ENCODE peak calls at places on chromosomes 6 and 20, in nine cellular contexts. One of them, this sample, is unnamed.

GRCh38 chr20:46994341-46994740 is 99.7 kb downstream of the EYA2 start:
- DNase-seq in AG08395: no peak
- DNase-seq in BE2C: no peak
- DNase-seq in kidney tubule cell: no peak
- DNase-seq in left lobe of liver: no peak
- DNase-seq in HT-29: no peak
- DNase-seq in activated CD4-positive, alpha-beta T cell treated with anti-CD3 and anti-CD28 coated beads for 1 hour: no peak
- DNase-seq in activated gamma-delta T cell treated with anti-CD3 and anti-CD28 coated beads, Interleukin-2, amount 50 U/mL, for 16 hours: no peak
- DNase-seq in iris pigment epithelial cell: no peak
- DNase-seq in this sample: peak; percentile 75

GRCh38 chr6:150857906-150858365 is 7.6 kb upstream of the MTHFD1L start:
- DNase-seq in AG08395: no peak
- DNase-seq in BE2C: no peak
- DNase-seq in kidney tubule cell: no peak
- DNase-seq in left lobe of liver: no peak
- DNase-seq in HT-29: no peak
- DNase-seq in activated CD4-positive, alpha-beta T cell treated with anti-CD3 and anti-CD28 coated beads for 1 hour: no peak
- DNase-seq in activated gamma-delta T cell treated with anti-CD3 and anti-CD28 coated beads, Interleukin-2, amount 50 U/mL, for 16 hours: no peak
- DNase-seq in iris pigment epithelial cell: no peak
- DNase-seq in this sample: no peak

GRCh38 chr6:108693406-108694154 is 132.9 kb downstream of the FOXO3 start:
- DNase-seq in AG08395: no peak
- DNase-seq in BE2C: no peak
- DNase-seq in kidney tubule cell: no peak
- DNase-seq in left lobe of liver: no peak
- DNase-seq in HT-29: no peak
- DNase-seq in activated CD4-positive, alpha-beta T cell treated with anti-CD3 and anti-CD28 coated beads for 1 hour: no peak
- DNase-seq in activated gamma-delta T cell treated with anti-CD3 and anti-CD28 coated beads, Interleukin-2, amount 50 U/mL, for 16 hours: no peak
- DNase-seq in iris pigment epithelial cell: no peak
- DNase-seq in this sample: no peak

GRCh38 chr6:79307321-79308036 is 73.0 kb upstream of the HMGN3 start:
- DNase-seq in AG08395: no peak
- DNase-seq in BE2C: peak; percentile 13
- DNase-seq in kidney tubule cell: peak; percentile 93
- DNase-seq in left lobe of liver: no peak
- DNase-seq in HT-29: no peak
- DNase-seq in activated CD4-positive, alpha-beta T cell treated with anti-CD3 and anti-CD28 coated beads for 1 hour: no peak
- DNase-seq in activated gamma-delta T cell treated with anti-CD3 and anti-CD28 coated beads, Interleukin-2, amount 50 U/mL, for 16 hours: no peak
- DNase-seq in iris pigment epithelial cell: peak; percentile 41
- DNase-seq in this sample: no peak

GRCh38 chr6:18395177-18395850 is 8.2 kb downstream of the RNF144B start:
- DNase-seq in AG08395: no peak
- DNase-seq in BE2C: no peak
- DNase-seq in kidney tubule cell: no peak
- DNase-seq in left lobe of liver: no peak
- DNase-seq in HT-29: no peak
- DNase-seq in activated CD4-positive, alpha-beta T cell treated with anti-CD3 and anti-CD28 coated beads for 1 hour: no peak
- DNase-seq in activated gamma-delta T cell treated with anti-CD3 and anti-CD28 coated beads, Interleukin-2, amount 50 U/mL, for 16 hours: no peak
- DNase-seq in iris pigment epithelial cell: no peak
- DNase-seq in this sample: no peak

GRCh38 chr20:13008761-13009681 is at the start of gene SPTLC3:
- DNase-seq in AG08395: peak; percentile 36
- DNase-seq in BE2C: no peak
- DNase-seq in kidney tubule cell: peak; percentile 85
- DNase-seq in left lobe of liver: peak; percentile 72
- DNase-seq in HT-29: peak; percentile 72
- DNase-seq in activated CD4-positive, alpha-beta T cell treated with anti-CD3 and anti-CD28 coated beads for 1 hour: no peak
- DNase-seq in activated gamma-delta T cell treated with anti-CD3 and anti-CD28 coated beads, Interleukin-2, amount 50 U/mL, for 16 hours: peak; percentile 1
- DNase-seq in iris pigment epithelial cell: no peak
- DNase-seq in this sample: no peak

GRCh38 chr20:32356935-32357868 is 929 bp upstream of the ASXL1 start:
- DNase-seq in AG08395: peak; percentile 10
- DNase-seq in BE2C: peak; percentile 14
- DNase-seq in kidney tubule cell: peak; percentile 81
- DNase-seq in left lobe of liver: peak; percentile 75
- DNase-seq in HT-29: peak; percentile 62
- DNase-seq in activated CD4-positive, alpha-beta T cell treated with anti-CD3 and anti-CD28 coated beads for 1 hour: no peak
- DNase-seq in activated gamma-delta T cell treated with anti-CD3 and anti-CD28 coated beads, Interleukin-2, amount 50 U/mL, for 16 hours: no peak
- DNase-seq in iris pigment epithelial cell: peak; percentile 69
- DNase-seq in this sample: no peak

GRCh38 chr6:130065616-130066015 is 47.2 kb downstream of the L3MBTL3 start:
- DNase-seq in AG08395: no peak
- DNase-seq in BE2C: no peak
- DNase-seq in kidney tubule cell: no peak
- DNase-seq in left lobe of liver: no peak
- DNase-seq in HT-29: no peak
- DNase-seq in activated CD4-positive, alpha-beta T cell treated with anti-CD3 and anti-CD28 coated beads for 1 hour: no peak
- DNase-seq in activated gamma-delta T cell treated with anti-CD3 and anti-CD28 coated beads, Interleukin-2, amount 50 U/mL, for 16 hours: no peak
- DNase-seq in iris pigment epithelial cell: no peak
- DNase-seq in this sample: no peak

GRCh38 chr6:150890346-150890745 is 24.8 kb downstream of the MTHFD1L start:
- DNase-seq in AG08395: no peak
- DNase-seq in BE2C: no peak
- DNase-seq in kidney tubule cell: no peak
- DNase-seq in left lobe of liver: no peak
- DNase-seq in HT-29: no peak
- DNase-seq in activated CD4-positive, alpha-beta T cell treated with anti-CD3 and anti-CD28 coated beads for 1 hour: no peak
- DNase-seq in activated gamma-delta T cell treated with anti-CD3 and anti-CD28 coated beads, Interleukin-2, amount 50 U/mL, for 16 hours: no peak
- DNase-seq in iris pigment epithelial cell: no peak
- DNase-seq in this sample: no peak

GRCh38 chr6:108587258-108588059 is 26.7 kb downstream of the FOXO3 start:
- DNase-seq in AG08395: peak; percentile 58
- DNase-seq in BE2C: no peak
- DNase-seq in kidney tubule cell: peak; percentile 31
- DNase-seq in left lobe of liver: no peak
- DNase-seq in HT-29: no peak
- DNase-seq in activated CD4-positive, alpha-beta T cell treated with anti-CD3 and anti-CD28 coated beads for 1 hour: no peak
- DNase-seq in activated gamma-delta T cell treated with anti-CD3 and anti-CD28 coated beads, Interleukin-2, amount 50 U/mL, for 16 hours: no peak
- DNase-seq in iris pigment epithelial cell: peak; percentile 91
- DNase-seq in this sample: no peak

GRCh38 chr6:124432632-124433031 is 529.6 kb upstream of the RNF217 start:
- DNase-seq in AG08395: no peak
- DNase-seq in BE2C: no peak
- DNase-seq in kidney tubule cell: no peak
- DNase-seq in left lobe of liver: no peak
- DNase-seq in HT-29: no peak
- DNase-seq in activated CD4-positive, alpha-beta T cell treated with anti-CD3 and anti-CD28 coated beads for 1 hour: no peak
- DNase-seq in activated gamma-delta T cell treated with anti-CD3 and anti-CD28 coated beads, Interleukin-2, amount 50 U/mL, for 16 hours: no peak
- DNase-seq in iris pigment epithelial cell: no peak
- DNase-seq in this sample: no peak

GRCh38 chr6:163507965-163508364 is 93.4 kb downstream of the QKI start:
- DNase-seq in AG08395: no peak
- DNase-seq in BE2C: no peak
- DNase-seq in kidney tubule cell: no peak
- DNase-seq in left lobe of liver: no peak
- DNase-seq in HT-29: no peak
- DNase-seq in activated CD4-positive, alpha-beta T cell treated with anti-CD3 and anti-CD28 coated beads for 1 hour: no peak
- DNase-seq in activated gamma-delta T cell treated with anti-CD3 and anti-CD28 coated beads, Interleukin-2, amount 50 U/mL, for 16 hours: no peak
- DNase-seq in iris pigment epithelial cell: no peak
- DNase-seq in this sample: no peak

GRCh38 chr6:6751615-6752014 is 163.1 kb downstream of the LY86 start:
- DNase-seq in AG08395: peak; percentile 25
- DNase-seq in BE2C: no peak
- DNase-seq in kidney tubule cell: peak; percentile 16
- DNase-seq in left lobe of liver: no peak
- DNase-seq in HT-29: no peak
- DNase-seq in activated CD4-positive, alpha-beta T cell treated with anti-CD3 and anti-CD28 coated beads for 1 hour: no peak
- DNase-seq in activated gamma-delta T cell treated with anti-CD3 and anti-CD28 coated beads, Interleukin-2, amount 50 U/mL, for 16 hours: no peak
- DNase-seq in iris pigment epithelial cell: no peak
- DNase-seq in this sample: no peak

This sample was measured in stimulated activated effector memory CD8-positive, alpha-beta T cell treated with anti-CD3 and anti-CD28 coated beads, Interleukin-12 subunit alpha, Interleukin-12 subunit beta, amount 100 ng/mL, for 72 hours.